ENCODE peak calls at places on chromosomes 7 and 10, in five cellular contexts. One of them, this sample, is unnamed.

GRCh38 chr10:46547331-46547880 is 9.1 kb downstream of the GPRIN2 start:
- DNase-seq in RPMI7951: no peak
- DNase-seq in brain microvascular endothelial cell: no peak
- DNase-seq in amygdala: no peak
- DNase-seq in HEK293T: no peak
- DNase-seq in this sample: no peak

GRCh38 chr7:45663167-45663921 is 89.2 kb downstream of the ADCY1 start:
- DNase-seq in brain microvascular endothelial cell: peak; percentile 7
- DNase-seq in RPMI7951: peak; percentile 20
- DNase-seq in amygdala: no peak
- DNase-seq in HEK293T: peak; percentile 18
- DNase-seq in this sample: peak; percentile 63

GRCh38 chr7:5590596-5591546 is 167.2 kb upstream of the TNRC18 start:
- DNase-seq in brain microvascular endothelial cell: no peak
- DNase-seq in RPMI7951: no peak
- DNase-seq in amygdala: no peak
- DNase-seq in HEK293T: no peak
- DNase-seq in this sample: no peak

GRCh38 chr7:27364344-27364758 is 121.7 kb downstream of the EVX1 start:
- DNase-seq in HEK293T: no peak
- DNase-seq in RPMI7951: peak; percentile 76
- DNase-seq in amygdala: peak; percentile 17
- DNase-seq in brain microvascular endothelial cell: peak; percentile 14
- DNase-seq in this sample: peak; percentile 77

GRCh38 chr7:121261207-121261884 is 67.5 kb upstream of the WNT16 start:
- DNase-seq in HEK293T: no peak
- DNase-seq in brain microvascular endothelial cell: no peak
- DNase-seq in RPMI7951: no peak
- DNase-seq in amygdala: no peak
- DNase-seq in this sample: no peak

GRCh38 chr10:79239275-79239779 is 107.9 kb upstream of the PPIF start:
- DNase-seq in HEK293T: no peak
- DNase-seq in amygdala: no peak
- DNase-seq in brain microvascular endothelial cell: no peak
- DNase-seq in RPMI7951: peak; percentile 47
- DNase-seq in this sample: no peak

GRCh38 chr10:58560068-58560467 is 47.4 kb downstream of the BICC1 start:
- DNase-seq in RPMI7951: no peak
- DNase-seq in brain microvascular endothelial cell: no peak
- DNase-seq in HEK293T: no peak
- DNase-seq in amygdala: no peak
- DNase-seq in this sample: no peak

GRCh38 chr10:131114846-131115245 is 196.7 kb downstream of the TCERG1L start:
- DNase-seq in brain microvascular endothelial cell: no peak
- DNase-seq in RPMI7951: no peak
- DNase-seq in HEK293T: no peak
- DNase-seq in amygdala: no peak
- DNase-seq in this sample: no peak

GRCh38 chr7:157809863-157810851 is 473.4 kb downstream of the DNAJB6 start:
- DNase-seq in RPMI7951: no peak
- DNase-seq in brain microvascular endothelial cell: no peak
- DNase-seq in HEK293T: no peak
- DNase-seq in amygdala: no peak
- DNase-seq in this sample: no peak

This sample was measured in Daoy.